ENCODE peak calls at places on chromosome 3, in seven cellular contexts. B is fibroblast of lung, W is PC-9, C is neural progenitor cell, K is HCT116, P is GM23248, Y is H1. R is an unnamed sample.

GRCh38 chr3:52237659-52238172 is 1.2 kb downstream of the TWF2 start:
- DNase-seq in B (peak), W (peak), C (no peak), K (peak), P (peak), Y (no peak), R (no peak)

GRCh38 chr3:126025862-126026261 is 56.9 kb downstream of the ROPN1B start:
- DNase-seq in B (no peak), W (no peak), C (no peak), K (no peak), P (no peak), Y (no peak), R (no peak)

GRCh38 chr3:21889166-21889565 is 138.2 kb upstream of the ZNF385D start:
- DNase-seq in B (no peak), W (no peak), C (no peak), K (no peak), P (no peak), Y (no peak), R (no peak)

GRCh38 chr3:161042023-161042501 is 63.1 kb downstream of the B3GALNT1 start:
- DNase-seq in B (peak), W (no peak), C (no peak), K (no peak), P (no peak), Y (no peak), R (no peak)

GRCh38 chr3:155744091-155744625 is 713 bp downstream of the PLCH1 start:
- DNase-seq in B (no peak), W (peak), C (peak), K (peak), P (peak), Y (no peak), R (peak)

GRCh38 chr3:71511037-71511436 is 72.5 kb downstream of the FOXP1 start:
- DNase-seq in B (peak), W (no peak), C (no peak), K (no peak), P (peak), Y (no peak), R (no peak)

GRCh38 chr3:184765730-184766074 is 46.3 kb upstream of the VPS8 start:
- DNase-seq in B (peak), W (peak), C (no peak), K (no peak), P (peak), Y (no peak), R (no peak)

GRCh38 chr3:54960736-54961135 is 32.9 kb upstream of the LRTM1 start:
- DNase-seq in B (peak), W (no peak), C (no peak), K (no peak), P (no peak), Y (no peak), R (no peak)

GRCh38 chr3:136476280-136476679 is 226.1 kb downstream of the PCCB start:
- DNase-seq in B (no peak), W (no peak), C (no peak), K (no peak), P (no peak), Y (no peak), R (no peak)

GRCh38 chr3:1616715-1617114 is 482.0 kb upstream of the CNTN4 start:
- DNase-seq in B (no peak), W (no peak), C (no peak), K (no peak), P (no peak), Y (no peak), R (no peak)
- TF ChIP-seq EZH2 in B (no peak), W (no peak), C (no peak), K (no peak), P (no peak), Y (no peak), R (no peak)

GRCh38 chr3:45640091-45640507 is 45.5 kb downstream of the LIMD1 start:
- DNase-seq in B (no peak), W (no peak), C (no peak), K (no peak), P (no peak), Y (no peak), R (no peak)

GRCh38 chr3:45638299-45639043 is 43.9 kb downstream of the LIMD1 start:
- DNase-seq in B (peak), W (no peak), C (no peak), K (no peak), P (no peak), Y (no peak), R (no peak)

GRCh38 chr3:45642731-45643152 is 46.5 kb upstream of the SACM1L start:
- DNase-seq in B (peak), W (peak), C (peak), K (no peak), P (peak), Y (no peak), R (no peak)

GRCh38 chr3:45639044-45639392 is 44.5 kb downstream of the LIMD1 start:
- DNase-seq in B (no peak), W (no peak), C (no peak), K (no peak), P (no peak), Y (no peak), R (no peak)

GRCh38 chr3:45640724-45641361 is 46.3 kb downstream of the LIMD1 start:
- DNase-seq in B (no peak), W (peak), C (no peak), K (no peak), P (no peak), Y (no peak), R (no peak)
- H3K4me2 ChIP-seq in B (no peak), W (peak), C (no peak), K (no peak), P (no peak), Y (no peak), R (no peak)

GRCh38 chr3:62375655-62376054 is 2.3 kb upstream of the FEZF2 start:
- DNase-seq in B (no peak), W (no peak), C (peak), K (no peak), P (no peak), Y (no peak), R (no peak)

GRCh38 chr3:62373714-62374333 is 474 bp upstream of the FEZF2 start:
- DNase-seq in B (no peak), W (no peak), C (peak), K (no peak), P (no peak), Y (no peak), R (no peak)

GRCh38 chr3:62373215-62373614 is at the start of gene FEZF2:
- DNase-seq in B (no peak), W (no peak), C (peak), K (no peak), P (no peak), Y (no peak), R (no peak)

GRCh38 chr3:62372621-62373041 is 719 bp downstream of the FEZF2 start:
- DNase-seq in B (peak), W (no peak), C (peak), K (no peak), P (no peak), Y (no peak), R (no peak)

GRCh38 chr3:62374375-62374876 is 1.1 kb upstream of the FEZF2 start:
- DNase-seq in B (peak), W (no peak), C (peak), K (no peak), P (peak), Y (no peak), R (no peak)
- TF ChIP-seq EZH2 in B (no peak), W (no peak), C (peak), K (no peak), P (peak), Y (peak), R (no peak)

GRCh38 chr3:117928836-117929235 is 1105.8 kb downstream of the IGSF11 start:
- DNase-seq in B (no peak), W (no peak), C (no peak), K (no peak), P (no peak), Y (no peak), R (no peak)
- H3K4me2 ChIP-seq in B (no peak), W (no peak), C (no peak), K (no peak), P (no peak), Y (no peak), R (no peak)

GRCh38 chr3:122188758-122189157 is 5.3 kb downstream of the CASR start:
- DNase-seq in B (no peak), W (no peak), C (no peak), K (no peak), P (no peak), Y (no peak), R (no peak)

GRCh38 chr3:122183521-122183892 is at the start of gene CASR:
- DNase-seq in B (no peak), W (no peak), C (peak), K (no peak), P (peak), Y (no peak), R (no peak)

GRCh38 chr3:122186372-122186771 is 2.9 kb downstream of the CASR start:
- DNase-seq in B (no peak), W (no peak), C (no peak), K (no peak), P (no peak), Y (no peak), R (no peak)

GRCh38 chr3:122184591-122184929 is 1.1 kb downstream of the CASR start:
- DNase-seq in B (no peak), W (no peak), C (peak), K (no peak), P (no peak), Y (no peak), R (no peak)

DNA sequence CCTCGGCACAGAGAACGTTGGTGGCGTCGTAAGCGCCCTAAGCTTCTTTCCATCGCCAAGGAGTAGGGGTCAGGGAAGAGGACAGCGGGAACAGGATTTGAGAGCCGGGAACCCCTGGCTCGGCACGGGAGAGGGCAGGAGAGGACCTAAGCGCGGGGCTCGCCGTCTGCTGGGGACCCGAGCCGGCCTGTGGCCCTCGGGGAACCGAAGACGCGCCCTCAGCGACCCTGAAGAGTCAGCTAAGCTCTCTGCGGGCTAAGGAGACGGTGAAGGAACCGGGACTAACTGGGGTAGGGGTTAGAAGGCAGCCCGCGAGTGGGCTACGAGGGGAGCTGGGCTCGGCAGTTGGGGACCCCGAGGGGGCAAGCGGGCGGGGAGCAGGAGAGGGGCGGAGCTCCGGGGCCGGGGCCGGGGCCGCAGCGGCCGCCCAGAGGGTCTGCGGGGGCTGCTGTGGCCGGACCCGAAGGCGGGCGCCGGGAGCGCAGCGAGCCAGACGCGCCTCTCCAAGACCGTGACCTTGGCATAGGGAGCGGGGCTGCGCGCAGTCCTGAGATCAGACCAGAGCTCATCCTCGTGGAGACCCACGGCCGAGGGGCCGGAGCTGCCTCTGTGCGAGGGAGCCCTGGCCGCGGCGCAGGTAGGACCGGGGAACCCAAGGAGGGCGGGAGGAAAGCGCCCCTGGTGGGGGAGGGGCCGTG is 574 bp downstream of the CASR start:
- DNase-seq in B (no peak), W (no peak), C (peak), K (no peak), P (no peak), Y (peak), R (no peak)
- TF ChIP-seq EZH2 in B (no peak), W (no peak), C (peak), K (no peak), P (no peak), Y (peak), R (no peak)

GRCh38 chr3:194339836-194340235 is 11.3 kb downstream of the CPN2 start:
- DNase-seq in B (no peak), W (no peak), C (no peak), K (no peak), P (no peak), Y (no peak), R (no peak)

GRCh38 chr3:194337965-194338753 is 13.0 kb downstream of the CPN2 start:
- DNase-seq in B (no peak), W (no peak), C (no peak), K (no peak), P (no peak), Y (no peak), R (no peak)

GRCh38 chr3:194336601-194337355 is 14.3 kb downstream of the CPN2 start:
- DNase-seq in B (no peak), W (no peak), C (no peak), K (no peak), P (no peak), Y (no peak), R (no peak)

GRCh38 chr3:194340757-194341400 is 10.2 kb downstream of the CPN2 start:
- DNase-seq in B (no peak), W (no peak), C (no peak), K (no peak), P (no peak), Y (no peak), R (no peak)

DNA sequence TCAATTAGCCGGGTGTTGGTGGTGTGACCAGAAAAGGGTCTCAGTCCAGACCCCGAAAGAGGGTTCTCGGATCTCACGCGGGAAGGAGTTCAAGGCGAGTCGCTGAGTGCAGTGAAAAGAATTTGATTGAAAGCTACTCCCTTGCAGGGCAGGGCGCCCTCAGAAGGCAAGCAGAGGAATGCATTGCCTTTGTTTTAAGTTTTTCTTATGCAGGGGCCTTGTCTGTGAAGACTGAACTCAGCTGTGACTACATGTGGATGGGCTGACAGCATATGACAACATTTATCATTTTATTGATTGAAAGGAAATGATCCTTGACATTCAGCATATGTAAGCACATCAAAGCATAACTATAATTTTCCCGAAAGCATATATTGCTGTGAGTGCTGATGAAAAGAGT is 11.8 kb downstream of the CPN2 start:
- DNase-seq in B (no peak), W (no peak), C (peak), K (no peak), P (no peak), Y (no peak), R (no peak)
- H3K4me2 ChIP-seq in B (no peak), W (no peak), C (no peak), K (no peak), P (no peak), Y (peak), R (no peak)

GRCh38 chr3:24496529-24497482 is 2.2 kb upstream of the THRB start:
- DNase-seq in B (peak), W (peak), C (peak), K (peak), P (peak), Y (no peak), R (peak)

GRCh38 chr3:24492971-24493551 is 1.6 kb downstream of the THRB start:
- DNase-seq in B (no peak), W (no peak), C (no peak), K (no peak), P (peak), Y (no peak), R (no peak)

GRCh38 chr3:24495334-24495994 is 814 bp upstream of the THRB start:
- DNase-seq in B (no peak), W (peak), C (peak), K (peak), P (peak), Y (no peak), R (no peak)

GRCh38 chr3:24493951-24494615 is 567 bp downstream of the THRB start:
- DNase-seq in B (peak), W (peak), C (peak), K (no peak), P (peak), Y (no peak), R (no peak)

DNA sequence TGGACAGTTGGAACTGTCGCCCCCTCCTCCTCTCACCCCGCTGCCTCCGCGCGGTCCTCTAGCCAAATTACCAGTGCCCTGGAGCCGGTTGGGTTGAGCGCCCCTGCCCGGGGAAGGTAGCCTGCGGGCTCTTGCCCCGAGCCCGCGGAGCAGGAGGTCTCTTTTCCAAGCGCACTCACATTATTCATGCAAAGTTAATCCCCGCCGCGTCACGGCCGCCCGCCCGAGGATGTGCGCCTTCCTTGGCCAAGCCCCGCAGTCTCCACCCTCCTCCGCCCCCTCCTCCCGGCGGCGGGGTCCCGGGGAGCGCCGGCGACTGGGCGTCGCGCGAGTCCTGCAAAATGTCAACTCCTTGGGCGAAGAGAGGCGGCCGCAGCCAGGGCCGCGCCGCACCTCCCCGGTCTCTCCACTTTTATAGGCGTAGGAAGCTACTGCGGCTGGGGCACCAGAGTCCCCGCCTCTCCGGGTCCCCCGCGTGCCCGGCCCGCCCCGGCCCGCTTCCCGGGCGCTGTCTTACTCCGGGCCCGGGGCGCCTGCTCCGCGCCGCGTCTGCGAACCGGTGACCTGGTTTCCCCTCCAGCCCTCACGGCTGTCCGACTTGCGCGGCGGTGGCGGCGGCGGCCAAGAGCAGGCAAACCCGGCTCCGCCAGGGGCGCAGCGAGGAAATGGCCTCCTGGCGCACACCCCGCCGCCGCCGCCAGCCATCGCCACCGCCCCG is at the start of gene THRB:
- DNase-seq in B (peak), W (peak), C (peak), K (peak), P (peak), Y (no peak), R (peak)
- TF ChIP-seq EZH2 in B (no peak), W (no peak), C (no peak), K (no peak), P (no peak), Y (no peak), R (no peak)

GRCh38 chr3:73490453-73491311 is 134.1 kb downstream of the PDZRN3 start:
- DNase-seq in B (peak), W (no peak), C (no peak), K (no peak), P (no peak), Y (no peak), R (no peak)
- H3K4me2 ChIP-seq in B (no peak), W (no peak), C (no peak), K (no peak), P (no peak), Y (peak), R (no peak)

R was measured in MM.1S.